ENCODE peak calls at places on chromosomes 6 and 20, in seven cellular contexts. D is HepG2, X is A549, B is SK-N-SH, W is IMR-90, Q is GM12878, Z is H1. F is an unnamed sample.
A peak's percentile ranks its signal among the peaks of the same experiment; 100 is the strongest.

GRCh38 chr6:141472123-141472522 is 660.6 kb upstream of the GJE1 start:
- DNase-seq in Z (no peak), D (no peak), B (no peak), Q (no peak), X (no peak), W (peak; percentile 8), F (no peak)

GRCh38 chr6:113858067-113858604 is 991 bp downstream of the MARCKS start:
- DNase-seq in B (peak; percentile 65), Q (no peak), W (peak; percentile 29), D (no peak), Z (peak; percentile 60), X (peak; percentile 33), F (no peak)

GRCh38 chr20:43513298-43514061 is 6.0 kb downstream of the L3MBTL1 start:
- DNase-seq in D (no peak), Z (no peak), W (no peak), Q (no peak), X (no peak), B (no peak), F (no peak)

GRCh38 chr6:113414511-113414910 is 442.6 kb upstream of the MARCKS start:
- DNase-seq in X (peak; percentile 9), W (peak; percentile 81), Z (no peak), Q (no peak), B (peak; percentile 26), D (peak; percentile 40), F (no peak)

GRCh38 chr6:137044366-137045220 is at the start of gene IL20RA:
- DNase-seq in B (peak; percentile 87), W (no peak), D (no peak), Q (no peak), Z (peak; percentile 72), X (peak; percentile 4), F (no peak)

GRCh38 chr6:107832146-107833056 is 8.3 kb upstream of the SCML4 start:
- DNase-seq in X (no peak), W (no peak), Z (no peak), D (no peak), B (no peak), Q (no peak), F (no peak)

GRCh38 chr20:23021941-23022340 is 13.2 kb upstream of the SSTR4 start:
- DNase-seq in D (no peak), W (peak; percentile 10), Z (no peak), B (no peak), Q (no peak), X (no peak), F (no peak)

GRCh38 chr6:42616716-42617115 is 52.9 kb downstream of the UBR2 start:
- DNase-seq in B (no peak), D (no peak), Z (no peak), W (peak; percentile 65), Q (no peak), X (no peak), F (no peak)

GRCh38 chr6:154450498-154450897 is 60.0 kb downstream of the CNKSR3 start:
- DNase-seq in Q (no peak), W (no peak), B (no peak), D (no peak), Z (no peak), X (no peak), F (no peak)

GRCh38 chr6:122400467-122401089 is 1.1 kb downstream of the HSF2 start:
- DNase-seq in W (no peak), X (no peak), D (no peak), Q (no peak), Z (no peak), B (no peak), F (no peak)

GRCh38 chr6:139965393-139965792 is 590.9 kb upstream of the CITED2 start:
- DNase-seq in Q (no peak), W (peak; percentile 68), X (no peak), D (no peak), B (no peak), Z (no peak), F (no peak)

GRCh38 chr6:21164768-21165326 is 428.7 kb upstream of the SOX4 start:
- DNase-seq in Z (no peak), W (peak; percentile 52), Q (no peak), B (no peak), X (no peak), D (no peak), F (no peak)

GRCh38 chr20:59007758-59008511 is 881 bp upstream of the CTSZ start:
- DNase-seq in Z (no peak), Q (peak; percentile 60), D (no peak), W (no peak), B (no peak), X (no peak), F (peak; percentile 55)

GRCh38 chr6:151254451-151255081 is 14.8 kb downstream of the AKAP12 start:
- DNase-seq in B (no peak), W (peak; percentile 33), Q (no peak), D (no peak), Z (no peak), X (no peak), F (no peak)

GRCh38 chr6:131366223-131366622 is 206.8 kb upstream of the ARG1 start:
- DNase-seq in D (peak; percentile 60), B (no peak), Z (no peak), X (no peak), Q (no peak), W (no peak), F (no peak)

GRCh38 chr6:26501482-26501986 is 1.4 kb downstream of the BTN1A1 start:
- DNase-seq in X (no peak), Z (peak; percentile 72), Q (no peak), W (peak; percentile 25), D (no peak), B (peak; percentile 69), F (no peak)

GRCh38 chr6:296151-297122 is 4.2 kb downstream of the DUSP22 start:
- DNase-seq in Z (peak; percentile 28), X (no peak), D (no peak), B (no peak), Q (peak; percentile 92), W (no peak), F (no peak)

GRCh38 chr6:13710552-13711383 is 867 bp downstream of the RANBP9 start:
- DNase-seq in D (peak; percentile 67), Z (peak; percentile 72), B (peak; percentile 83), W (no peak), Q (no peak), X (no peak), F (peak; percentile 69)

GRCh38 chr6:89826029-89826528 is 3.6 kb upstream of the CASP8AP2 start:
- DNase-seq in W (peak; percentile 73), B (no peak), D (no peak), Z (no peak), X (no peak), Q (no peak), F (no peak)

GRCh38 chr20:17969884-17970409 is 1.1 kb downstream of the MGME1 start:
- DNase-seq in D (peak; percentile 71), B (no peak), Q (no peak), Z (no peak), X (peak; percentile 40), W (peak; percentile 70), F (peak; percentile 12)

GRCh38 chr20:2804921-2805681 is 4.7 kb upstream of the CPXM1 start:
- DNase-seq in W (no peak), Q (no peak), Z (peak; percentile 72), B (peak; percentile 25), X (no peak), D (no peak), F (no peak)

GRCh38 chr6:132320007-132320406 is 81.3 kb downstream of the MOXD1 start:
- DNase-seq in D (no peak), Q (no peak), Z (no peak), B (no peak), W (peak; percentile 83), X (no peak), F (no peak)

DNA sequence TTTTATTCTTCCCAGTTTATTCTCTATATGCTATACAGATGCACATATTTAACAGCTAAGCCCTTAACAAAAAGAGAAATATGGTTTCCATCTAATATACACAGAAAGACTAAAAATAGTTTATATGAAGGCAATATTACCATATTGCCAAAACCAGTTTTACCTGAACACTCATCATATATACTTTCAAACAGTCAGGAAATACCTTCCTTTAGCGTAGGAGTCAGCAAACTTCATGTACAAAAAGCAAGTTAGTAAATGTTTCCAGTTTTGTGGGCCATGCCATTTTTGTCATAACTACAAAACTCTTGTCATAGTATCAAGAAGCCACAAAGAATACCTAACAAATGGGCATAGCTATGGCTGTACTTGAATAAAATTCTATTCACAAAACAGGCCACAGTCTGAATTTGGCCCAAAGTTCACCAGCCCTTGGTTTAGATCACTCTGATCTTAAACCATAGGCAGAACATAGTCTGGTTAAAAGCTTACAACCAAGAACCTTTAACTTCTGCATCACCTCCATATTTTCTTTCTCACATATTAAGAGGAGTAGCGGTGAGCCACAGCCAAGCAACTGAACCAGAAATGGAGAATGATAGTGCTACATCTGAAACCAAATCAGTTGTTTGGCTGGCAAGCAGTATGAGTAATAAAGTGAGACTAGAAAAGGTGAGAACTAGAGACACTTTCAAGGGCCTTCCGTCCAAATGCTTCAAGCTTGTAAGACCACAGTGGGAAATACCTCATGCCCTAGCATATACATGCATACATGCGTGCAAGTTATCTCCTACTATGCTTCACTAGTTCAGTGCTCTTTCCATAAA is 116.6 kb downstream of the PTPRK start:
- DNase-seq in Q (no peak), X (no peak), Z (no peak), B (no peak), D (no peak), W (no peak), F (no peak)
- TF ChIP-seq RFX5 in Q (no peak), X (no peak), Z (no peak), B (no peak), D (no peak), W (no peak), F (no peak)

DNA sequence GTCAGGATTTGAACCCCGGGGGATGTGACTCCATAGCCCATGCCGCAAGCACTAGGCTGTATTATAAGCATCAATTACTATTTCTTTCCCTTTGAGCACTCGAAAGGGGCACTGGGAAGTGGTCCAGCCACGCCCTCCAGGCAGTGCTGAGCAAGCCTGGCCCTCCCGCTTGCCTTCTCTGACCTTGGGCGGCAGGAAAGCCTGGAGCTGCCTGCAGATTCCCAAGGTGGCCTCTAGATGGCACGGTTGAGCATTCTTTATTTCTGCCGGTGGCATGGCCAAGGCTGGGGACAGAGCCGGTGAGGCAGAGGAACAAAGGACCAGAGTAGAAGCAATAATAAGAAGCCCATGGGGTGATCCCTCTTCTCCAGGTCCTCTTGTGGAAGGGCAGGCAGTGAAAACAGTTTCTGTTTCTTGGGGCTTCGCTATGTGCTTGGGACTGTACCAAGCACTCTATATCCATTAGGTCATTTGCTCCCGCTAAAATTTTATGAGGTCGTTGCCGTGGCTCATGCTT is 32.0 kb downstream of the ARHGAP40 start:
- DNase-seq in D (peak; percentile 71), W (peak; percentile 20), Z (peak; percentile 91), Q (no peak), B (peak; percentile 86), X (peak; percentile 82), F (peak; percentile 87)
- TF ChIP-seq RFX5 in D (no peak), W (no peak), Z (no peak), Q (no peak), B (no peak), X (no peak), F (no peak)

GRCh38 chr6:3848380-3848779 is 793 bp upstream of the FAM50B start:
- DNase-seq in D (no peak), Z (no peak), B (no peak), W (no peak), Q (no peak), X (no peak), F (no peak)
- TF ChIP-seq RFX5 in D (no peak), Z (no peak), B (no peak), W (no peak), Q (no peak), X (no peak), F (no peak)

GRCh38 chr20:40953856-40954255 is 74.8 kb upstream of the TOP1 start:
- DNase-seq in X (no peak), B (no peak), D (no peak), Q (no peak), Z (peak; percentile 8), W (peak; percentile 49), F (no peak)
- TF ChIP-seq RFX5 in X (no peak), B (no peak), D (no peak), Q (no peak), Z (no peak), W (no peak), F (no peak)

GRCh38 chr6:84652356-84653026 is 111.9 kb downstream of the TBX18 start:
- DNase-seq in B (no peak), Z (no peak), X (peak; percentile 2), Q (no peak), W (peak; percentile 92), D (no peak), F (no peak)
- TF ChIP-seq RFX5 in B (no peak), Z (no peak), X (no peak), Q (no peak), W (no peak), D (no peak), F (no peak)

F was measured in K562.